ENCODE peak calls at places on chromosomes 1 and 21, in ten cellular contexts. Z is fibroblast of lung, Y is A549, C is HFF-Myc, S is HepG2, V is choroid plexus epithelial cell, X is endothelial cell of umbilical vein, O is GM12878, L is left ventricle myocardium inferior, U is epithelial cell of esophagus. P is an unnamed sample.

GRCh38 chr1:54167422-54168139 is 14.8 kb upstream of the CDCP2 start:
- DNase-seq in Z (peak; percentile 62), Y (no peak), C (peak; percentile 12), S (no peak), V (peak; percentile 37), X (no peak), O (no peak), L (no peak), U (peak; percentile 98), P (no peak)

GRCh38 chr1:159941867-159942560 is 3.4 kb downstream of the IGSF9 start:
- DNase-seq in Z (no peak), Y (no peak), C (no peak), S (no peak), V (no peak), X (no peak), O (no peak), L (no peak), U (no peak), P (no peak)

GRCh38 chr1:98677288-98677687 is 15.8 kb downstream of the SNX7 start:
- DNase-seq in Z (peak; percentile 93), Y (no peak), C (peak; percentile 82), S (no peak), V (peak; percentile 34), X (no peak), O (no peak), L (no peak), U (peak; percentile 89), P (peak; percentile 19)

GRCh38 chr1:156435551-156436318 is 64.8 kb downstream of the MEF2D start:
- DNase-seq in Z (peak; percentile 12), Y (no peak), C (no peak), S (no peak), V (no peak), X (no peak), O (no peak), L (no peak), U (no peak), P (no peak)

GRCh38 chr1:236681184-236681583 is 5.1 kb upstream of the ACTN2 start:
- DNase-seq in Z (no peak), Y (no peak), C (no peak), S (no peak), V (no peak), X (no peak), O (no peak), L (no peak), U (no peak), P (no peak)

GRCh38 chr1:159229486-159229885 is 24.8 kb downstream of the ACKR1 start:
- DNase-seq in Z (no peak), Y (no peak), C (no peak), S (no peak), V (no peak), X (no peak), O (no peak), L (no peak), U (no peak), P (no peak)

GRCh38 chr1:86779308-86780191 is 75.2 kb downstream of the SH3GLB1 start:
- DNase-seq in Z (peak; percentile 60), Y (no peak), C (no peak), S (no peak), V (peak; percentile 86), X (peak; percentile 41), O (no peak), L (no peak), U (peak; percentile 82), P (peak; percentile 90)

GRCh38 chr1:7356079-7356478 is 415.0 kb upstream of the VAMP3 start:
- DNase-seq in Z (no peak), Y (no peak), C (no peak), S (no peak), V (no peak), X (no peak), O (no peak), L (no peak), U (no peak), P (no peak)

GRCh38 chr1:166905930-166906329 is 29.9 kb upstream of the TADA1 start:
- DNase-seq in Z (peak; percentile 98), Y (no peak), C (no peak), S (no peak), V (peak; percentile 69), X (peak; percentile 23), O (no peak), L (no peak), U (peak; percentile 8), P (peak; percentile 60)

GRCh38 chr1:66570196-66570595 is 36.2 kb downstream of the SGIP1 start:
- DNase-seq in Z (peak; percentile 38), Y (no peak), C (no peak), S (no peak), V (no peak), X (no peak), O (no peak), L (no peak), U (peak; percentile 40), P (no peak)

GRCh38 chr1:181601186-181601950 is 118.1 kb downstream of the CACNA1E start:
- DNase-seq in Z (no peak), Y (no peak), C (no peak), S (no peak), V (no peak), X (no peak), O (no peak), L (no peak), U (no peak), P (no peak)

GRCh38 chr1:8938232-8939117 is 7.2 kb upstream of the CA6 start:
- DNase-seq in Z (peak; percentile 17), Y (no peak), C (no peak), S (no peak), V (no peak), X (peak; percentile 33), O (no peak), L (no peak), U (no peak), P (peak; percentile 8)

GRCh38 chr1:187641907-187642306 is 813.2 kb downstream of the PLA2G4A start:
- DNase-seq in Z (no peak), Y (no peak), C (no peak), S (no peak), V (peak; percentile 8), X (no peak), O (no peak), L (no peak), U (no peak), P (no peak)

GRCh38 chr1:234613128-234613875 is 3.3 kb upstream of the IRF2BP2 start:
- DNase-seq in Z (peak; percentile 83), Y (no peak), C (no peak), S (peak; percentile 55), V (peak; percentile 97), X (no peak), O (no peak), L (no peak), U (peak; percentile 60), P (peak; percentile 97)
- H3K4me3 ChIP-seq in Z (peak overlapping the region; percentile 45), Y (peak overlapping the region; percentile 11), C (peak overlapping the region; percentile 24), S (peak overlapping the region; percentile 16), V (peak overlapping the region; percentile 28), X (no peak overlapping the region), O (peak overlapping the region; percentile 74), L (peak overlapping the region; percentile 74), U (peak overlapping the region; percentile 23), P (peak overlapping the region; percentile 34)

GRCh38 chr1:24266398-24266941 is 52.7 kb upstream of the GRHL3 start:
- DNase-seq in Z (peak; percentile 97), Y (peak; percentile 60), C (peak; percentile 43), S (peak; percentile 14), V (peak; percentile 67), X (no peak), O (no peak), L (no peak), U (peak; percentile 67), P (peak; percentile 87)
- TF ChIP-seq CTCF in Z (peak; percentile 13), Y (no peak), C (no peak), S (no peak), V (no peak), X (no peak), O (no peak), L (no peak), U (no peak), P (no peak)

DNA sequence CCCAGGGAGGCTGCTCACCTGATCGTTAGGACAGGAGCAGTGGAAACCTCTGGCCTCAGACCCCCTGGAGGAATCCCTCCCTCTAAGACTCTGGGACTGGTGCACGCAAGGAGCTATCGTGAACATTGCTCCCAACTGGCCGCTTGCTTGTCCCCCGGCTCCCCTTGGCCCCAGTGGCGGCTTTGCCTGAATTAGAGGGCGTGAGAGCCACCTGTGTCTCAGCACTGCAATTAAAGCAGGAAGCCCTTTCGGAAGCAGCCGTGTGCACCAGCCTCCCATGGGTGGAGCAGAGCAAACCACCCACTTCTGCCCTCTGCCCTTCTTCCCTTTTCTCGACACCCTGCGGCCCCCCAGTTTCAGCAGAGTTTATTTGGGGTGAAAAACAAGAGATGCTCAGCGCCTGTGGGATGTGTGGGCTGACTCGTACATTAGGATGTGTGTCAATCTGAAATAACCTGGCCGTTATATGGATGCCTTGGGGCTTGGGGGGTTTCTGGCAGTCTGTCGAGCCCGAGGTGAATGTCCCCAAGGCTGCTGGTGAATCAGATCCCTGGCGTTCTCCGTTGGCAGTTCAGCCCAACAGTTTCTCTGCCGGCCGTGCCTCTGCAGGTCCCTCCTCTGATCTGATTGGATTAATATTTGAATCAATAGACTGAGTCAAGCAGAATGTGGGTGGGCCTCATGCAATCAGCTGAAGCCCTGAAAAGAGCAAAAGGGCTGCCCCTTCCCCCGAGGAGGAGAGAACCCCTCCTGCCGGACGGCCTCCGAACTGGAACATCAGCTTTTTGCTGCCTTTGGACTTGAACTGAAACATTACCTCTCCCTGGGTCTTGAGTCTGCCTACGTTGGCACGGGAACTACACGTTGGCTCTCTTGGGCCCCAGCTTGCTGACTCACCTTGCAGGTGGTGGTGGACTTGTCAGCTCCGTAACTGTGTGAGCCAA is 7.3 kb upstream of the UMODL1 start:
- DNase-seq in Z (peak; percentile 20), Y (no peak), C (no peak), S (no peak), V (no peak), X (no peak), O (peak; percentile 63), L (no peak), U (peak; percentile 86), P (no peak)
- H3K4me3 ChIP-seq in Z (no peak overlapping the region), Y (no peak overlapping the region), C (no peak overlapping the region), S (no peak overlapping the region), V (no peak overlapping the region), X (no peak overlapping the region), O (peak overlapping the region; percentile 72), L (no peak overlapping the region), U (no peak overlapping the region), P (no peak overlapping the region)

GRCh38 chr1:29341936-29342335 is 105.6 kb downstream of the PTPRU start:
- DNase-seq in Z (no peak), Y (no peak), C (no peak), S (no peak), V (peak; percentile 13), X (no peak), O (no peak), L (no peak), U (no peak), P (no peak)
- TF ChIP-seq CTCF in Z (peak; percentile 21), Y (peak; percentile 31), C (no peak), S (peak; percentile 13), V (peak; percentile 38), X (no peak), O (no peak), L (no peak), U (peak; percentile 26), P (peak; percentile 21)

GRCh38 chr1:47532831-47533175 is 95.0 kb downstream of the FOXD2 start:
- DNase-seq in Z (no peak), Y (no peak), C (no peak), S (no peak), V (no peak), X (no peak), O (no peak), L (no peak), U (no peak), P (no peak)
- H3K4me3 ChIP-seq in Z (peak overlapping the region; percentile 58), Y (no peak overlapping the region), C (peak overlapping the region; percentile 25), S (no peak overlapping the region), V (peak overlapping the region; percentile 56), X (no peak overlapping the region), O (no peak overlapping the region), L (peak overlapping the region; percentile 65), U (no peak overlapping the region), P (peak overlapping the region; percentile 47)

P was measured in fibroblast of villous mesenchyme.